ENCODE peak calls at places on chromosomes 13 and 19, in six cellular contexts. C, T, K, A, N and W are unnamed samples.

GRCh38 chr19:33888665-33889064 is 92.0 kb downstream of the KCTD15 start:
- DNase-seq in C (no peak), T (no peak), K (no peak), A (no peak), N (no peak), W (no peak)

GRCh38 chr13:44932171-44932849 is 57.0 kb downstream of the NUFIP1 start:
- DNase-seq in C (no peak), T (no peak), K (no peak), A (no peak), N (no peak), W (no peak)

GRCh38 chr19:4504297-4504701 is 14.0 kb downstream of the PLIN4 start:
- DNase-seq in C (no peak), T (no peak), K (no peak), A (no peak), N (no peak), W (no peak)

GRCh38 chr19:54905908-54906511 is at the start of gene NCR1:
- DNase-seq in C (no peak), T (no peak), K (no peak), A (no peak), N (no peak), W (no peak)

GRCh38 chr13:28423010-28423409 is 71.9 kb downstream of the FLT1 start:
- DNase-seq in C (no peak), T (no peak), K (no peak), A (peak; percentile 29), N (no peak), W (peak; percentile 61)

GRCh38 chr19:2038284-2039081 is 12.6 kb downstream of the MKNK2 start:
- DNase-seq in C (no peak), T (no peak), K (no peak), A (no peak), N (no peak), W (peak; percentile 59)

GRCh38 chr13:111322001-111322915 is 1.8 kb downstream of the TEX29 start:
- DNase-seq in C (no peak), T (no peak), K (no peak), A (no peak), N (no peak), W (no peak)

GRCh38 chr13:31174018-31174417 is 12.3 kb upstream of the HSPH1 start:
- DNase-seq in C (no peak), T (no peak), K (no peak), A (no peak), N (no peak), W (no peak)

GRCh38 chr19:2375341-2376121 is 15.5 kb downstream of the TMPRSS9 start:
- DNase-seq in C (no peak), T (no peak), K (no peak), A (no peak), N (no peak), W (no peak)

GRCh38 chr13:39767791-39768564 is 112.5 kb downstream of the COG6 start:
- DNase-seq in C (no peak), T (no peak), K (no peak), A (no peak), N (no peak), W (peak; percentile 58)

GRCh38 chr13:75749407-75749806 is 113.3 kb downstream of the LMO7 start:
- DNase-seq in C (no peak), T (no peak), K (peak; percentile 2), A (no peak), N (no peak), W (no peak)

GRCh38 chr19:18850560-18851375 is 19.0 kb downstream of the UPF1 start:
- DNase-seq in C (no peak), T (no peak), K (peak; percentile 77), A (no peak), N (no peak), W (no peak)

GRCh38 chr19:42468273-42468796 is 25.6 kb upstream of the CXCL17 start:
- DNase-seq in C (no peak), T (no peak), K (no peak), A (no peak), N (peak; percentile 72), W (peak; percentile 53)

GRCh38 chr13:76707360-76707759 is 178.8 kb downstream of the KCTD12 start:
- DNase-seq in C (no peak), T (no peak), K (no peak), A (no peak), N (no peak), W (no peak)

GRCh38 chr19:13557756-13558398 is 51.6 kb upstream of the CACNA1A start:
- DNase-seq in C (no peak), T (no peak), K (no peak), A (no peak), N (no peak), W (peak; percentile 34)

GRCh38 chr13:51663980-51664957 is 80.0 kb downstream of the WDFY2 start:
- DNase-seq in C (no peak), T (no peak), K (no peak), A (no peak), N (no peak), W (no peak)

GRCh38 chr13:20901668-20902437 is 693 bp downstream of the XPO4 start:
- DNase-seq in C (no peak), T (peak; percentile 28), K (peak; percentile 57), A (no peak), N (peak; percentile 3), W (peak; percentile 75)

GRCh38 chr13:105445793-105446192 is 1089.7 kb downstream of the EFNB2 start:
- DNase-seq in C (no peak), T (no peak), K (no peak), A (no peak), N (no peak), W (no peak)

GRCh38 chr19:20078696-20079095 is 896 bp downstream of the ZNF90 start:
- DNase-seq in C (no peak), T (peak; percentile 5), K (peak; percentile 46), A (no peak), N (peak; percentile 3), W (peak; percentile 14)

GRCh38 chr19:30222993-30223865 is 149.0 kb upstream of the ZNF536 start:
- DNase-seq in C (no peak), T (no peak), K (peak; percentile 48), A (no peak), N (no peak), W (no peak)

GRCh38 chr19:49427855-49428546 is 2.8 kb downstream of the GFY start:
- DNase-seq in C (no peak), T (no peak), K (peak; percentile 70), A (no peak), N (no peak), W (no peak)

GRCh38 chr19:21482863-21483276 is 22.5 kb upstream of the ZNF429 start:
- DNase-seq in C (peak; percentile 17), T (peak; percentile 73), K (no peak), A (peak; percentile 29), N (no peak), W (peak; percentile 32)

GRCh38 chr19:43229315-43229714 is 23.9 kb upstream of the PSG4 start:
- DNase-seq in C (no peak), T (no peak), K (no peak), A (no peak), N (no peak), W (no peak)

GRCh38 chr19:6059396-6059947 is 50.8 kb downstream of the RFX2 start:
- DNase-seq in C (no peak), T (no peak), K (no peak), A (peak; percentile 18), N (no peak), W (no peak)

GRCh38 chr19:50492303-50493052 is 15.8 kb upstream of the GARIN5A start:
- DNase-seq in C (no peak), T (peak; percentile 38), K (no peak), A (no peak), N (no peak), W (peak; percentile 33)

GRCh38 chr19:2820112-2820702 is 539 bp downstream of the ZNF554 start:
- DNase-seq in C (no peak), T (peak; percentile 11), K (no peak), A (no peak), N (no peak), W (no peak)

GRCh38 chr19:48915757-48916156 is 15.6 kb downstream of the NUCB1 start:
- DNase-seq in C (no peak), T (no peak), K (no peak), A (no peak), N (no peak), W (no peak)

GRCh38 chr19:49861541-49862410 is 5.6 kb downstream of the PNKP start:
- DNase-seq in C (no peak), T (no peak), K (no peak), A (no peak), N (no peak), W (no peak)

GRCh38 chr19:56111601-56112312 is 9.3 kb downstream of the ZNF787 start:
- DNase-seq in C (no peak), T (peak; percentile 28), K (no peak), A (no peak), N (no peak), W (peak; percentile 83)

GRCh38 chr13:41541142-41541938 is 84.0 kb downstream of the RGCC start:
- DNase-seq in C (no peak), T (no peak), K (no peak), A (no peak), N (no peak), W (no peak)